ENCODE peak calls at places on chromosome 2, in seven cellular contexts. Y, Q, Z, S, G, T and H are unnamed samples.

GRCh38 chr2:65054749-65055426 is 1.3 kb upstream of the CEP68 start:
- DNase-seq in Y (no peak), Q (no peak), Z (no peak), S (no peak), G (no peak), T (no peak), H (no peak)

GRCh38 chr2:221492606-221493005 is 79.5 kb downstream of the EPHA4 start:
- DNase-seq in Y (no peak), Q (no peak), Z (no peak), S (no peak), G (no peak), T (no peak), H (no peak)

GRCh38 chr2:191386938-191387536 is 141.8 kb downstream of the MYO1B start:
- DNase-seq in Y (peak), Q (no peak), Z (peak), S (no peak), G (peak), T (no peak), H (no peak)

GRCh38 chr2:238067939-238068338 is 7.1 kb downstream of the SCLY start:
- DNase-seq in Y (no peak), Q (no peak), Z (no peak), S (no peak), G (no peak), T (no peak), H (no peak)

GRCh38 chr2:54432181-54433020 is 23.7 kb upstream of the SPTBN1 start:
- DNase-seq in Y (no peak), Q (no peak), Z (no peak), S (no peak), G (no peak), T (peak), H (no peak)

GRCh38 chr2:43199492-43200481 is 26.6 kb downstream of the ZFP36L2 start:
- DNase-seq in Y (no peak), Q (no peak), Z (no peak), S (no peak), G (no peak), T (no peak), H (no peak)

GRCh38 chr2:99337931-99338580 is 867 bp downstream of the EIF5B start:
- DNase-seq in Y (peak), Q (no peak), Z (peak), S (no peak), G (no peak), T (peak), H (no peak)

GRCh38 chr2:139354518-139354917 is 574.3 kb upstream of the NXPH2 start:
- DNase-seq in Y (no peak), Q (no peak), Z (no peak), S (no peak), G (no peak), T (no peak), H (no peak)

GRCh38 chr2:145524836-145525235 is 1004.9 kb upstream of the ZEB2 start:
- DNase-seq in Y (no peak), Q (no peak), Z (no peak), S (no peak), G (no peak), T (no peak), H (no peak)

GRCh38 chr2:141015339-141016047 is 1115.3 kb downstream of the LRP1B start:
- DNase-seq in Y (peak), Q (no peak), Z (no peak), S (no peak), G (no peak), T (peak), H (no peak)

GRCh38 chr2:226423498-226423960 is 376.1 kb downstream of the IRS1 start:
- DNase-seq in Y (no peak), Q (no peak), Z (no peak), S (no peak), G (no peak), T (peak), H (peak)

GRCh38 chr2:227415538-227416424 is 28.0 kb upstream of the SCYGR1 start:
- DNase-seq in Y (peak), Q (no peak), Z (peak), S (no peak), G (peak), T (peak), H (peak)

GRCh38 chr2:19031642-19032041 is 326.8 kb downstream of the OSR1 start:
- DNase-seq in Y (no peak), Q (no peak), Z (no peak), S (no peak), G (no peak), T (no peak), H (no peak)

GRCh38 chr2:120235681-120236080 is 12.5 kb upstream of the TMEM185B start:
- DNase-seq in Y (no peak), Q (no peak), Z (no peak), S (no peak), G (no peak), T (no peak), H (peak)

GRCh38 chr2:85234879-85235278 is 92.9 kb downstream of the TGOLN2 start:
- DNase-seq in Y (no peak), Q (no peak), Z (no peak), S (no peak), G (no peak), T (peak), H (no peak)

GRCh38 chr2:234251326-234252271 is 201.1 kb downstream of the SPP2 start:
- DNase-seq in Y (peak), Q (no peak), Z (peak), S (no peak), G (peak), T (no peak), H (no peak)

GRCh38 chr2:96926791-96927190 is 56.9 kb upstream of the SEMA4C start:
- DNase-seq in Y (no peak), Q (no peak), Z (no peak), S (no peak), G (no peak), T (no peak), H (peak)

GRCh38 chr2:69725706-69726360 is 16.1 kb upstream of the ANXA4 start:
- DNase-seq in Y (no peak), Q (no peak), Z (no peak), S (no peak), G (no peak), T (no peak), H (no peak)

GRCh38 chr2:54641988-54642387 is 81.5 kb upstream of the EML6 start:
- DNase-seq in Y (no peak), Q (no peak), Z (no peak), S (peak), G (no peak), T (peak), H (no peak)

GRCh38 chr2:12587729-12588522 is 128.8 kb upstream of the TRIB2 start:
- DNase-seq in Y (peak), Q (no peak), Z (peak), S (no peak), G (peak), T (peak), H (no peak)

GRCh38 chr2:226011716-226012115 is 612.2 kb downstream of the NYAP2 start:
- DNase-seq in Y (no peak), Q (no peak), Z (no peak), S (no peak), G (no peak), T (no peak), H (no peak)

GRCh38 chr2:135004005-135004746 is 43.1 kb downstream of the MAP3K19 start:
- DNase-seq in Y (peak), Q (peak), Z (peak), S (peak), G (peak), T (peak), H (peak)

GRCh38 chr2:239363946-239364637 is 36.7 kb downstream of the HDAC4 start:
- DNase-seq in Y (no peak), Q (no peak), Z (no peak), S (no peak), G (no peak), T (no peak), H (no peak)

GRCh38 chr2:11502740-11503292 is 31.0 kb upstream of the GREB1 start:
- DNase-seq in Y (no peak), Q (no peak), Z (no peak), S (no peak), G (no peak), T (no peak), H (no peak)

GRCh38 chr2:46385786-46386577 is 88.8 kb downstream of the EPAS1 start:
- DNase-seq in Y (no peak), Q (no peak), Z (no peak), S (no peak), G (no peak), T (no peak), H (no peak)

GRCh38 chr2:190881480-190882326 is 1.1 kb downstream of the GLS start:
- DNase-seq in Y (peak), Q (peak), Z (peak), S (peak), G (no peak), T (peak), H (peak)

GRCh38 chr2:210459925-210460862 is 16.4 kb downstream of the LANCL1 start:
- DNase-seq in Y (no peak), Q (no peak), Z (no peak), S (peak), G (no peak), T (peak), H (no peak)

GRCh38 chr2:72793798-72794447 is 31.9 kb downstream of the EXOC6B start:
- DNase-seq in Y (peak), Q (no peak), Z (peak), S (no peak), G (peak), T (no peak), H (no peak)

GRCh38 chr2:237708491-237708890 is 81.1 kb downstream of the LRRFIP1 start:
- DNase-seq in Y (no peak), Q (peak), Z (no peak), S (no peak), G (no peak), T (no peak), H (no peak)

GRCh38 chr2:43193996-43194869 is 32.2 kb downstream of the ZFP36L2 start:
- DNase-seq in Y (no peak), Q (no peak), Z (peak), S (no peak), G (no peak), T (no peak), H (no peak)

GRCh38 chr2:239269959-239270358 is 130.9 kb downstream of the HDAC4 start:
- DNase-seq in Y (no peak), Q (peak), Z (no peak), S (no peak), G (no peak), T (no peak), H (peak)

GRCh38 chr2:20609995-20610357 is 40.9 kb downstream of the HS1BP3 start:
- DNase-seq in Y (no peak), Q (peak), Z (no peak), S (no peak), G (no peak), T (no peak), H (peak)